ENCODE peak calls at places on chromosome 12, in four cellular contexts. One of them, this sample, is unnamed. For H3K36me3, the result is how much of the 10 kb centered on the place peaks cover.

GRCh38 chr12:126944684-126945083 is 1322.3 kb upstream of the TMEM132C start:
- DNase-seq in fibroblast of lung: no peak
- DNase-seq in keratinocyte: no peak
- DNase-seq in neural progenitor cell: no peak
- DNase-seq in this sample: no peak

GRCh38 chr12:72472350-72472749 is 200.2 kb downstream of the TRHDE start:
- DNase-seq in fibroblast of lung: no peak
- DNase-seq in keratinocyte: no peak
- DNase-seq in neural progenitor cell: no peak
- DNase-seq in this sample: no peak

GRCh38 chr12:21613931-21614330 is 9.3 kb upstream of the GYS2 start:
- DNase-seq in fibroblast of lung: no peak
- DNase-seq in keratinocyte: no peak
- DNase-seq in neural progenitor cell: no peak
- DNase-seq in this sample: no peak

GRCh38 chr12:62519043-62519442 is 52.4 kb downstream of the MON2 start:
- DNase-seq in fibroblast of lung: no peak
- DNase-seq in keratinocyte: no peak
- DNase-seq in neural progenitor cell: no peak
- DNase-seq in this sample: peak

GRCh38 chr12:5375547-5376295 is 56.2 kb upstream of the NTF3 start:
- DNase-seq in fibroblast of lung: no peak
- DNase-seq in keratinocyte: no peak
- DNase-seq in neural progenitor cell: no peak
- DNase-seq in this sample: no peak

GRCh38 chr12:118853634-118854033 is 127.7 kb upstream of the SRRM4 start:
- DNase-seq in fibroblast of lung: no peak
- DNase-seq in keratinocyte: no peak
- DNase-seq in neural progenitor cell: peak
- DNase-seq in this sample: no peak

GRCh38 chr12:11884661-11885060 is 186.1 kb upstream of the BCL2L14 start:
- DNase-seq in fibroblast of lung: no peak
- DNase-seq in keratinocyte: no peak
- DNase-seq in neural progenitor cell: no peak
- DNase-seq in this sample: no peak

GRCh38 chr12:95262808-95263207 is 45.2 kb downstream of the VEZT start:
- DNase-seq in fibroblast of lung: no peak
- DNase-seq in keratinocyte: no peak
- DNase-seq in neural progenitor cell: no peak
- DNase-seq in this sample: no peak

GRCh38 chr12:109951136-109951535 is 45.0 kb downstream of the GIT2 start:
- DNase-seq in fibroblast of lung: peak
- DNase-seq in keratinocyte: no peak
- DNase-seq in neural progenitor cell: no peak
- DNase-seq in this sample: no peak

GRCh38 chr12:82627799-82628198 is 58.9 kb upstream of the TMTC2 start:
- DNase-seq in fibroblast of lung: peak
- DNase-seq in keratinocyte: no peak
- DNase-seq in neural progenitor cell: peak
- DNase-seq in this sample: no peak

GRCh38 chr12:78928200-78929074 is 63.9 kb downstream of the SYT1 start:
- DNase-seq in fibroblast of lung: peak
- DNase-seq in keratinocyte: peak
- DNase-seq in neural progenitor cell: no peak
- DNase-seq in this sample: no peak

GRCh38 chr12:95173392-95174251 is 43.6 kb downstream of the FGD6 start:
- DNase-seq in fibroblast of lung: peak
- DNase-seq in keratinocyte: peak
- DNase-seq in neural progenitor cell: no peak
- DNase-seq in this sample: no peak

GRCh38 chr12:60148109-60148508 is 552.3 kb downstream of the SLC16A7 start:
- DNase-seq in fibroblast of lung: peak
- DNase-seq in keratinocyte: peak
- DNase-seq in neural progenitor cell: no peak
- DNase-seq in this sample: no peak

GRCh38 chr12:88471641-88472040 is 108.6 kb downstream of the KITLG start:
- DNase-seq in fibroblast of lung: peak
- DNase-seq in keratinocyte: no peak
- DNase-seq in neural progenitor cell: peak
- DNase-seq in this sample: no peak

GRCh38 chr12:122965851-122966742 is at the start of gene ABCB9:
- DNase-seq in fibroblast of lung: peak
- DNase-seq in keratinocyte: peak
- DNase-seq in neural progenitor cell: peak
- DNase-seq in this sample: peak

GRCh38 chr12:121009744-121010143 is 6.5 kb downstream of the C12orf43 start:
- DNase-seq in fibroblast of lung: peak
- DNase-seq in keratinocyte: no peak
- DNase-seq in neural progenitor cell: peak
- DNase-seq in this sample: no peak

GRCh38 chr12:89756638-89757321 is 48.1 kb upstream of the ATP2B1 start:
- DNase-seq in fibroblast of lung: peak
- DNase-seq in keratinocyte: peak
- DNase-seq in neural progenitor cell: no peak
- DNase-seq in this sample: no peak

GRCh38 chr12:105492591-105492990 is 162.1 kb downstream of the C12orf75 start:
- DNase-seq in fibroblast of lung: peak
- DNase-seq in keratinocyte: no peak
- DNase-seq in neural progenitor cell: no peak
- DNase-seq in this sample: no peak

GRCh38 chr12:50985322-50985721 is 33.0 kb downstream of the HIGD1C start:
- DNase-seq in fibroblast of lung: peak
- DNase-seq in keratinocyte: no peak
- DNase-seq in neural progenitor cell: no peak
- DNase-seq in this sample: peak

GRCh38 chr12:43501705-43502104 is 50.3 kb downstream of the ADAMTS20 start:
- DNase-seq in fibroblast of lung: peak
- DNase-seq in keratinocyte: no peak
- DNase-seq in neural progenitor cell: peak
- DNase-seq in this sample: no peak

GRCh38 chr12:132062481-132062880 is 81.6 kb downstream of the DDX51 start:
- DNase-seq in fibroblast of lung: no peak
- DNase-seq in keratinocyte: no peak
- DNase-seq in neural progenitor cell: no peak
- DNase-seq in this sample: no peak
- H3K36me3 ChIP-seq in fibroblast of lung: under half
- H3K36me3 ChIP-seq in keratinocyte: under half
- H3K36me3 ChIP-seq in neural progenitor cell: under half
- H3K36me3 ChIP-seq in this sample: half or more

DNA sequence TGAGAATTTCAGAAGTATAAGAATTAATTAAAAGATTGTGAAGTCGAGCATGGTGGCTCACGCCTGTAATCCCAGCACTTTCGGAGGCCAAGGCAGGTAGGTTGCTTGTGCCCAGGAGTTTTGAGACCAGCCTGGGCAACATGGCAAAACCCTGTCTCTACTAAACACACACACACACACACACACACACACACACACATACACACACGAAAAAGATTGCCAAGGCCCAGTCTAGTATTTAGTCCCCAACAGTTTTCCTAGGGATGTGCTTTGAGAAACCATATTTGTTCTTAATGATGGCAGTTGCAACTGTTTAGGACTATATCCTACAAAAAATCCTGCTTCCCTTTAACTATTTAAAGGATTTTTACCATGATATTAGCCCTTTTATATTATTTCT is 6.0 kb downstream of the TBK1 start:
- DNase-seq in fibroblast of lung: no peak
- DNase-seq in keratinocyte: no peak
- DNase-seq in neural progenitor cell: no peak
- DNase-seq in this sample: no peak
- H3K36me3 ChIP-seq in fibroblast of lung: under half
- H3K36me3 ChIP-seq in keratinocyte: under half
- H3K36me3 ChIP-seq in neural progenitor cell: under half
- H3K36me3 ChIP-seq in this sample: under half

DNA sequence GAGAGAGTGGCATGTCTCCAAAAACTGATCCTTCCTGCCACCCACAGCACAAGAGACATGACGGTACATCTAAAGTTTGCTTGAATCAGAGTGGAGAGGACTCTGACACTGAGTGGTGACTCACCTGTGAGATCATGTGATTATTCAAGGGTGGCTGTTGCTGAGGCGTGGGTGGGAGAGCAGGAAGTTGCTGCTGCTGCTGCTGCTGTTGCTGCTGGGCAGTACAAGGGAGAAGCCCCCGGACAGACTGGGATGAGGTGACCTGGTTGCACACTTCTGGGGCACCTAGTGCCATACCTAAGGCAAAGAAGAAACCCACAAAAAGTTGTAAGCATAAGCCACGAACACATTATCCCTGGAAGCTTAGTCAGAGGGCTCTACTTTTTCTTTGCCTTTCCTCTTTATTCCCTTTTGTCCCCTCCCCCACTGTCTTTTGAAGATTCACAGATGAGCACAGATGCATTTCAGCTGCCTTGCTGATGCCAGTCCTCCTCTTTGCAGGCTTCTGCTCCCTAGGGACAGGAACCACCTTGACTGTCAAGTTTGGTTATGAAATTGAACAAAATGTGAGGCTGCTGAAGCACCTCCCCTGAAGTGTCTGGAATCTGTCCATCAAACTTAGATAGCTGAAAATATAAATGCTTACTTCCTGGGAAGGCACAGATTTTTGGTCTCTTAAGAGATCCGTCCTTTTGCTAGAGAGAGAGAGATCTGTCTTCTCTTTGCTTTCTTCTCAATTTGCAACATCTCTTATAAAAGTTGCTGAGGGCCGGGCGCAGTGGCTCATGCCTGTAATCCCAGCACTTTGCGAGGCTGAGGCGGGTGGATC is 29.5 kb upstream of the STAC3 start:
- DNase-seq in fibroblast of lung: peak
- DNase-seq in keratinocyte: peak
- DNase-seq in neural progenitor cell: no peak
- DNase-seq in this sample: no peak
- H3K36me3 ChIP-seq in fibroblast of lung: under half
- H3K36me3 ChIP-seq in keratinocyte: under half
- H3K36me3 ChIP-seq in neural progenitor cell: under half
- H3K36me3 ChIP-seq in this sample: half or more

DNA sequence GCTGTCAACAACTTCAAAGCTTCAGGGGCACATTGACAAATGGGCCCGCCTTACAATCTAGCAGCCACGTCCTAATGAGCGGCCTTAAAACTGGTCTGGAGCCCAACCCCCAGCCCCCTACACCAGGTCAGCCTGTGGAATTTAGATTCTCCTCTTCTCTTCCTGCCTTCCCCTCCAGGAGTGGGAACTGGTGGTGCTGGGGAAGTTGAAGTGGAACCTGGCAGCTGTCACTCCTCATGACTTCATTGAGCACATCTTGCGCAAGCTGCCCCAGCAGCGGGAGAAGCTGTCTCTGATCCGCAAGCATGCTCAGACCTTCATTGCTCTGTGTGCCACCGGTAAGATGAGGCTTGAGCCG is 5.0 kb downstream of the CCND2 start:
- DNase-seq in fibroblast of lung: no peak
- DNase-seq in keratinocyte: no peak
- DNase-seq in neural progenitor cell: no peak
- DNase-seq in this sample: peak
- H3K36me3 ChIP-seq in fibroblast of lung: under half
- H3K36me3 ChIP-seq in keratinocyte: half or more
- H3K36me3 ChIP-seq in neural progenitor cell: under half
- H3K36me3 ChIP-seq in this sample: under half

GRCh38 chr12:132853285-132854092 is 24.8 kb upstream of the GOLGA3 start:
- DNase-seq in fibroblast of lung: no peak
- DNase-seq in keratinocyte: no peak
- DNase-seq in neural progenitor cell: no peak
- DNase-seq in this sample: no peak
- H3K36me3 ChIP-seq in fibroblast of lung: under half
- H3K36me3 ChIP-seq in keratinocyte: under half
- H3K36me3 ChIP-seq in neural progenitor cell: under half
- H3K36me3 ChIP-seq in this sample: half or more

DNA sequence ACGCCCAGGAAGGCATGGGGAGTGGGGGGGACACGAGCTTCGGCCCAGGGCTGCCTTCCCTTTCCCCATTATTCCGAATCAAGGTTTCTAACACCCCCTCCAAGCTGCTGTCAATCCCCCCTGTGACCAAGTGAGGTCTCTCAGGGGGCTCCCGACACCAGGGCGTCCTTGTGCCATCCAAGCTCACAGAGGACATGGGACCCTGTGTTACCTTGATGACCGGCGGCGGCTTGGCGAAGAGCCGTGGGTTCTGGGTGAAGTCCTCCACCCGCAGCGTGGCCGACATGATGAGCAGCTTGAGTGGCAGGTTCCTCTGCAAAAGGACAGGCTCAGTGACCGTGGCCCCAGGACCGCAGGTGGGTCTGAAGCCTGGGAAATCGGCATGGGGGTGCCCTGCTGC is 20.3 kb downstream of the DHX37 start:
- DNase-seq in fibroblast of lung: no peak
- DNase-seq in keratinocyte: no peak
- DNase-seq in neural progenitor cell: no peak
- DNase-seq in this sample: no peak
- H3K36me3 ChIP-seq in fibroblast of lung: under half
- H3K36me3 ChIP-seq in keratinocyte: under half
- H3K36me3 ChIP-seq in neural progenitor cell: under half
- H3K36me3 ChIP-seq in this sample: half or more

GRCh38 chr12:132569856-132570480 is 40.4 kb downstream of the LRCOL1 start:
- DNase-seq in fibroblast of lung: no peak
- DNase-seq in keratinocyte: no peak
- DNase-seq in neural progenitor cell: no peak
- DNase-seq in this sample: no peak
- H3K36me3 ChIP-seq in fibroblast of lung: under half
- H3K36me3 ChIP-seq in keratinocyte: under half
- H3K36me3 ChIP-seq in neural progenitor cell: under half
- H3K36me3 ChIP-seq in this sample: half or more

GRCh38 chr12:81205394-81205793 is 127.5 kb downstream of the ACSS3 start:
- DNase-seq in fibroblast of lung: no peak
- DNase-seq in keratinocyte: no peak
- DNase-seq in neural progenitor cell: no peak
- DNase-seq in this sample: no peak

GRCh38 chr12:81207173-81207572 is 129.3 kb downstream of the ACSS3 start:
- DNase-seq in fibroblast of lung: no peak
- DNase-seq in keratinocyte: no peak
- DNase-seq in neural progenitor cell: peak
- DNase-seq in this sample: no peak

GRCh38 chr12:81208193-81208946 is 130.5 kb downstream of the ACSS3 start:
- DNase-seq in fibroblast of lung: no peak
- DNase-seq in keratinocyte: no peak
- DNase-seq in neural progenitor cell: peak
- DNase-seq in this sample: no peak

GRCh38 chr12:81209001-81209400 is 131.1 kb downstream of the ACSS3 start:
- DNase-seq in fibroblast of lung: peak
- DNase-seq in keratinocyte: no peak
- DNase-seq in neural progenitor cell: no peak
- DNase-seq in this sample: no peak

GRCh38 chr12:81206425-81206824 is 128.5 kb downstream of the ACSS3 start:
- DNase-seq in fibroblast of lung: no peak
- DNase-seq in keratinocyte: no peak
- DNase-seq in neural progenitor cell: peak
- DNase-seq in this sample: no peak
- H3K36me3 ChIP-seq in fibroblast of lung: under half
- H3K36me3 ChIP-seq in keratinocyte: under half
- H3K36me3 ChIP-seq in neural progenitor cell: under half
- H3K36me3 ChIP-seq in this sample: under half

This sample was measured in tibial artery.